ENCODE peak calls at places on chromosomes 6 and 20, in six cellular contexts. One of them, this sample, is unnamed.
A peak's percentile ranks its signal among the peaks of the same experiment; 100 is the strongest.

GRCh38 chr6:53581161-53581560 is 36.3 kb upstream of the GCLC start:
- DNase-seq in A549: no peak
- DNase-seq in HepG2: no peak
- DNase-seq in K562: no peak
- DNase-seq in endothelial cell of umbilical vein: no peak
- DNase-seq in GM12878: no peak
- DNase-seq in this sample: peak; percentile 8

GRCh38 chr20:48066256-48066655 is 281.0 kb upstream of the SULF2 start:
- DNase-seq in A549: peak; percentile 14
- DNase-seq in HepG2: no peak
- DNase-seq in K562: no peak
- DNase-seq in endothelial cell of umbilical vein: peak; percentile 25
- DNase-seq in GM12878: no peak
- DNase-seq in this sample: peak; percentile 51

GRCh38 chr20:63141531-63141930 is 74.4 kb downstream of the YTHDF1 start:
- DNase-seq in A549: no peak
- DNase-seq in HepG2: no peak
- DNase-seq in K562: no peak
- DNase-seq in endothelial cell of umbilical vein: no peak
- DNase-seq in GM12878: no peak
- DNase-seq in this sample: no peak

GRCh38 chr20:43982886-43983285 is 68.2 kb downstream of the TOX2 start:
- DNase-seq in A549: no peak
- DNase-seq in HepG2: no peak
- DNase-seq in K562: no peak
- DNase-seq in endothelial cell of umbilical vein: no peak
- DNase-seq in GM12878: no peak
- DNase-seq in this sample: no peak

GRCh38 chr6:165766457-165766856 is 103.4 kb upstream of the PDE10A start:
- DNase-seq in A549: no peak
- DNase-seq in HepG2: no peak
- DNase-seq in K562: no peak
- DNase-seq in endothelial cell of umbilical vein: peak; percentile 97
- DNase-seq in GM12878: no peak
- DNase-seq in this sample: no peak

GRCh38 chr6:170311696-170312095 is 5.1 kb downstream of the FAM120B start:
- DNase-seq in A549: no peak
- DNase-seq in HepG2: no peak
- DNase-seq in K562: no peak
- DNase-seq in endothelial cell of umbilical vein: no peak
- DNase-seq in GM12878: no peak
- DNase-seq in this sample: no peak

GRCh38 chr20:6866741-6867140 is 99.3 kb downstream of the BMP2 start:
- DNase-seq in A549: no peak
- DNase-seq in HepG2: no peak
- DNase-seq in K562: no peak
- DNase-seq in endothelial cell of umbilical vein: no peak
- DNase-seq in GM12878: no peak
- DNase-seq in this sample: no peak

GRCh38 chr20:58271596-58272460 is 37.7 kb upstream of the RAB22A start:
- DNase-seq in A549: no peak
- DNase-seq in HepG2: no peak
- DNase-seq in K562: no peak
- DNase-seq in endothelial cell of umbilical vein: no peak
- DNase-seq in GM12878: no peak
- DNase-seq in this sample: no peak

GRCh38 chr6:16619777-16620176 is 141.5 kb downstream of the ATXN1 start:
- DNase-seq in A549: no peak
- DNase-seq in HepG2: no peak
- DNase-seq in K562: no peak
- DNase-seq in endothelial cell of umbilical vein: no peak
- DNase-seq in GM12878: no peak
- DNase-seq in this sample: no peak

GRCh38 chr6:112957526-112957916 is 610.4 kb downstream of the RFPL4B start:
- DNase-seq in A549: no peak
- DNase-seq in HepG2: no peak
- DNase-seq in K562: peak; percentile 45
- DNase-seq in endothelial cell of umbilical vein: no peak
- DNase-seq in GM12878: no peak
- DNase-seq in this sample: no peak
- TF ChIP-seq MAX in A549: no peak
- TF ChIP-seq MAX in HepG2: no peak
- TF ChIP-seq MAX in K562: no peak
- TF ChIP-seq MAX in endothelial cell of umbilical vein: no peak
- TF ChIP-seq MAX in GM12878: no peak
- TF ChIP-seq MAX in this sample: no peak

DNA sequence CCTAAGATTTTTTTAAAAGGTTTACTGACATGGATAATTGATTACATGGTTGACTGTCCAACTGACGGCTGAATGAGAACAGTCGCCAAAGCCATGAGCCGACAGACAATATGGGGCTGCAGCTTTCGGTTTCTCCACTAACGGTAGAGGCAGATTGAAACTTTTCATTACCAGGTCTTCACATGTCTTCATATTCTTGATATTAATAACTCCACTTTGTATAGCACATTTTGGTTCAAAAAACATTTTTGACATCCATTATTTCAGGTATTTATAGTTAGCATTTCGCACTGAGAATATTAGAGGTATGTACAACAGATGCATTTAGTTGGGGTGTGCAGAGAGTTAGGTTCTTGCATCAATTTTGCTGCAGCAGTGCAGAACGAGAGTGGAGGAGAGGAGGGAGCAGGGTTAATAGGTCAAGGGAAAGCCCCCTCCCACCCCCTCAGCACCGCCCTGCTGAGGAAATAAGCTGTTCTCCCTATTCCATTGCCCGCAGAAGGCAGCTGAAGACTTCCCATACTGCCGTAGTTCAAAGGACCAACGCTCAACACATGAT is 73.5 kb upstream of the ADTRP start:
- DNase-seq in A549: no peak
- DNase-seq in HepG2: no peak
- DNase-seq in K562: no peak
- DNase-seq in endothelial cell of umbilical vein: no peak
- DNase-seq in GM12878: no peak
- DNase-seq in this sample: no peak
- H3K4me3 ChIP-seq in A549: no peak overlapping the region
- H3K4me3 ChIP-seq in HepG2: no peak overlapping the region
- H3K4me3 ChIP-seq in K562: no peak overlapping the region
- H3K4me3 ChIP-seq in endothelial cell of umbilical vein: no peak overlapping the region
- H3K4me3 ChIP-seq in GM12878: peak overlapping the region; percentile 4
- H3K4me3 ChIP-seq in this sample: no peak overlapping the region

GRCh38 chr6:93580441-93580840 is 161.1 kb upstream of the EPHA7 start:
- DNase-seq in A549: no peak
- DNase-seq in HepG2: no peak
- DNase-seq in K562: no peak
- DNase-seq in endothelial cell of umbilical vein: no peak
- DNase-seq in GM12878: no peak
- DNase-seq in this sample: no peak
- TF ChIP-seq MYC in A549: no peak
- TF ChIP-seq MYC in HepG2: no peak
- TF ChIP-seq MYC in K562: no peak
- TF ChIP-seq MYC in endothelial cell of umbilical vein: no peak
- TF ChIP-seq MYC in GM12878: no peak
- TF ChIP-seq MYC in this sample: no peak

GRCh38 chr6:146997062-146997461 is 207.2 kb upstream of the STXBP5 start:
- DNase-seq in A549: peak; percentile 33
- DNase-seq in HepG2: no peak
- DNase-seq in K562: peak; percentile 57
- DNase-seq in endothelial cell of umbilical vein: no peak
- DNase-seq in GM12878: no peak
- DNase-seq in this sample: peak; percentile 15
- TF ChIP-seq MAX in A549: no peak
- TF ChIP-seq MAX in HepG2: no peak
- TF ChIP-seq MAX in K562: no peak
- TF ChIP-seq MAX in endothelial cell of umbilical vein: no peak
- TF ChIP-seq MAX in GM12878: no peak
- TF ChIP-seq MAX in this sample: no peak

DNA sequence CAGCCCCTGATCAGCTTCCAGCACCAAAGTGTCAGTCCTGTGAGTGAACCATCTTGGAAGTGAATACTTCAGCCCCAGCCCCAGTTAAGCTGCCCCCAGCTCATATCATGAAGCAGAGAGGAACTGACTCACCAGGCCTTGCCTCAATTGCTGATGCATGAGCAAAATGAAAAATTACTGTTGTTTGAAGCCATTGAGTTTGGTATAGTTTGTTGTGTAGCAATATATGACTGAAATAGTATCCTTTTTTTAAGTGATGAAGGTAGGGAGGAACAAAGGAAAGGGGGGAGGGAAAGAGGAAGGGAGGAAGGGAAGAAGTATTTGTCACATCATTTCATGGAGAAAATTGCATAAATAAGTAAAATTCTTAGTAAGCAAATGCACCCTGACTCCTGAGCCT is 266.4 kb downstream of the MAFB start:
- DNase-seq in A549: no peak
- DNase-seq in HepG2: no peak
- DNase-seq in K562: no peak
- DNase-seq in endothelial cell of umbilical vein: no peak
- DNase-seq in GM12878: no peak
- DNase-seq in this sample: peak; percentile 37
- H3K4me3 ChIP-seq in A549: no peak overlapping the region
- H3K4me3 ChIP-seq in HepG2: no peak overlapping the region
- H3K4me3 ChIP-seq in K562: no peak overlapping the region
- H3K4me3 ChIP-seq in endothelial cell of umbilical vein: no peak overlapping the region
- H3K4me3 ChIP-seq in GM12878: no peak overlapping the region
- H3K4me3 ChIP-seq in this sample: no peak overlapping the region

GRCh38 chr6:19692506-19693298 is 144.5 kb upstream of the ID4 start:
- DNase-seq in A549: no peak
- DNase-seq in HepG2: no peak
- DNase-seq in K562: no peak
- DNase-seq in endothelial cell of umbilical vein: no peak
- DNase-seq in GM12878: no peak
- DNase-seq in this sample: no peak

GRCh38 chr6:19690676-19691075 is 146.5 kb upstream of the ID4 start:
- DNase-seq in A549: no peak
- DNase-seq in HepG2: no peak
- DNase-seq in K562: no peak
- DNase-seq in endothelial cell of umbilical vein: no peak
- DNase-seq in GM12878: no peak
- DNase-seq in this sample: no peak

GRCh38 chr6:19694697-19695096 is 142.5 kb upstream of the ID4 start:
- DNase-seq in A549: no peak
- DNase-seq in HepG2: no peak
- DNase-seq in K562: no peak
- DNase-seq in endothelial cell of umbilical vein: no peak
- DNase-seq in GM12878: no peak
- DNase-seq in this sample: no peak

GRCh38 chr6:19691465-19692167 is 145.6 kb upstream of the ID4 start:
- DNase-seq in A549: no peak
- DNase-seq in HepG2: no peak
- DNase-seq in K562: no peak
- DNase-seq in endothelial cell of umbilical vein: no peak
- DNase-seq in GM12878: no peak
- DNase-seq in this sample: no peak
- TF ChIP-seq MYC in A549: no peak
- TF ChIP-seq MYC in HepG2: no peak
- TF ChIP-seq MYC in K562: no peak
- TF ChIP-seq MYC in endothelial cell of umbilical vein: no peak
- TF ChIP-seq MYC in GM12878: no peak
- TF ChIP-seq MYC in this sample: no peak

GRCh38 chr6:27178860-27179259 is 68.6 kb upstream of the PRSS16 start:
- DNase-seq in A549: no peak
- DNase-seq in HepG2: no peak
- DNase-seq in K562: no peak
- DNase-seq in endothelial cell of umbilical vein: no peak
- DNase-seq in GM12878: no peak
- DNase-seq in this sample: no peak
- TF ChIP-seq MAX in A549: no peak
- TF ChIP-seq MAX in HepG2: no peak
- TF ChIP-seq MAX in K562: no peak
- TF ChIP-seq MAX in endothelial cell of umbilical vein: no peak
- TF ChIP-seq MAX in GM12878: no peak
- TF ChIP-seq MAX in this sample: no peak

This sample was measured in NB4.